ENCODE peak calls at places on chromosomes 2 and 18, in nine cellular contexts. L is IMR-90, M is astrocyte of the cerebellum, F is GM10248, K is HFFc6, T is suprapubic skin, A is sigmoid colon, X is MCF 10A, J is cardiac muscle cell. Y is an unnamed sample.
A peak's percentile ranks its signal among the peaks of the same experiment; 100 is the strongest.

GRCh38 chr2:217927601-217928323 is 75.0 kb downstream of the TNS1 start:
- DNase-seq in L (no peak), M (no peak), F (no peak), K (no peak), T (no peak), A (no peak), X (no peak), J (no peak), Y (no peak)

GRCh38 chr2:230582851-230583283 is 129.8 kb upstream of the CAB39 start:
- DNase-seq in L (peak; percentile 21), M (no peak), F (peak; percentile 65), K (peak; percentile 39), T (no peak), A (no peak), X (no peak), J (no peak), Y (no peak)

GRCh38 chr2:169734172-169734847 is 678 bp downstream of the KLHL23 start:
- DNase-seq in L (no peak), M (no peak), F (peak; percentile 48), K (no peak), T (no peak), A (no peak), X (peak; percentile 27), J (peak; percentile 14), Y (no peak)

GRCh38 chr18:79687806-79688205 is 8.2 kb downstream of the CTDP1 start:
- DNase-seq in L (peak; percentile 79), M (peak; percentile 68), F (no peak), K (no peak), T (no peak), A (no peak), X (peak; percentile 47), J (peak; percentile 48), Y (no peak)

GRCh38 chr2:145792745-145793144 is 1272.8 kb upstream of the ZEB2 start:
- DNase-seq in L (no peak), M (no peak), F (no peak), K (no peak), T (no peak), A (no peak), X (no peak), J (no peak), Y (no peak)

GRCh38 chr2:134375935-134376334 is 122.1 kb downstream of the MGAT5 start:
- DNase-seq in L (peak; percentile 75), M (peak; percentile 52), F (no peak), K (peak; percentile 71), T (no peak), A (peak; percentile 85), X (peak; percentile 52), J (peak; percentile 67), Y (no peak)

GRCh38 chr18:79904357-79905147 is 46.9 kb downstream of the SLC66A2 start:
- DNase-seq in L (no peak), M (no peak), F (no peak), K (no peak), T (peak; percentile 70), A (peak; percentile 60), X (no peak), J (no peak), Y (peak; percentile 83)

GRCh38 chr2:143181494-143181893 is 52.3 kb downstream of the ARHGAP15 start:
- DNase-seq in L (no peak), M (no peak), F (no peak), K (no peak), T (no peak), A (no peak), X (no peak), J (no peak), Y (no peak)

GRCh38 chr2:157898591-157898996 is 22.5 kb upstream of the ACVR1 start:
- DNase-seq in L (peak; percentile 95), M (peak; percentile 64), F (peak; percentile 20), K (peak; percentile 67), T (no peak), A (peak; percentile 69), X (peak; percentile 87), J (peak; percentile 82), Y (no peak)

GRCh38 chr2:217331577-217332139 is 471.8 kb upstream of the TNP1 start:
- DNase-seq in L (peak; percentile 82), M (peak; percentile 64), F (no peak), K (peak; percentile 64), T (no peak), A (no peak), X (peak; percentile 38), J (peak; percentile 60), Y (no peak)

GRCh38 chr2:221572180-221572820 is at the start of gene EPHA4:
- DNase-seq in L (peak; percentile 88), M (peak; percentile 77), F (peak; percentile 91), K (peak; percentile 83), T (peak; percentile 88), A (peak; percentile 94), X (peak; percentile 89), J (peak; percentile 94), Y (no peak)

GRCh38 chr2:69565431-69565839 is 78.1 kb downstream of the AAK1 start:
- DNase-seq in L (no peak), M (no peak), F (peak; percentile 76), K (peak; percentile 29), T (no peak), A (peak; percentile 64), X (peak; percentile 53), J (peak; percentile 49), Y (no peak)

GRCh38 chr18:46155652-46156051 is 51.5 kb downstream of the HAUS1 start:
- DNase-seq in L (peak; percentile 90), M (peak; percentile 50), F (no peak), K (peak; percentile 87), T (no peak), A (no peak), X (peak; percentile 55), J (peak; percentile 81), Y (no peak)

GRCh38 chr2:240197439-240198139 is 57.1 kb upstream of the OTOS start:
- DNase-seq in L (no peak), M (no peak), F (no peak), K (no peak), T (peak; percentile 62), A (peak; percentile 38), X (no peak), J (no peak), Y (no peak)

GRCh38 chr2:134198006-134198634 is 55.8 kb upstream of the MGAT5 start:
- DNase-seq in L (no peak), M (no peak), F (no peak), K (no peak), T (no peak), A (no peak), X (no peak), J (no peak), Y (no peak)

GRCh38 chr18:27064673-27065072 is 120.4 kb downstream of the CHST9 start:
- DNase-seq in L (no peak), M (no peak), F (no peak), K (no peak), T (no peak), A (no peak), X (no peak), J (no peak), Y (no peak)

GRCh38 chr2:183125659-183126341 is 1.6 kb downstream of the NUP35 start:
- DNase-seq in L (no peak), M (no peak), F (no peak), K (no peak), T (no peak), A (no peak), X (no peak), J (no peak), Y (no peak)

GRCh38 chr2:216683846-216684245 is 11.5 kb downstream of the IGFBP5 start:
- DNase-seq in L (peak; percentile 94), M (no peak), F (no peak), K (peak; percentile 85), T (peak; percentile 92), A (peak; percentile 95), X (peak; percentile 99), J (peak; percentile 98), Y (no peak)

GRCh38 chr2:168426861-168427260 is 29.2 kb upstream of the CERS6 start:
- DNase-seq in L (no peak), M (no peak), F (no peak), K (no peak), T (no peak), A (no peak), X (no peak), J (no peak), Y (no peak)

GRCh38 chr2:79530443-79530842 is 17.6 kb downstream of the CTNNA2 start:
- DNase-seq in L (no peak), M (no peak), F (no peak), K (no peak), T (no peak), A (no peak), X (peak; percentile 6), J (no peak), Y (no peak)

GRCh38 chr2:94776036-94776435 is 95.2 kb upstream of the TEKT4 start:
- DNase-seq in L (no peak), M (no peak), F (no peak), K (no peak), T (no peak), A (no peak), X (no peak), J (no peak), Y (no peak)
- TF ChIP-seq CTCF in L (no peak), M (no peak), F (no peak), K (no peak), T (no peak), A (no peak), X (no peak), J (no peak), Y (no peak)

GRCh38 chr2:70977605-70978205 is 725 bp upstream of the ANKRD53 start:
- DNase-seq in L (peak; percentile 93), M (peak; percentile 55), F (no peak), K (peak; percentile 95), T (no peak), A (peak; percentile 81), X (peak; percentile 81), J (peak; percentile 88), Y (no peak)
- TF ChIP-seq CTCF in L (no peak), M (no peak), F (no peak), K (peak; percentile 58), T (no peak), A (no peak), X (no peak), J (no peak), Y (peak; percentile 65)

DNA sequence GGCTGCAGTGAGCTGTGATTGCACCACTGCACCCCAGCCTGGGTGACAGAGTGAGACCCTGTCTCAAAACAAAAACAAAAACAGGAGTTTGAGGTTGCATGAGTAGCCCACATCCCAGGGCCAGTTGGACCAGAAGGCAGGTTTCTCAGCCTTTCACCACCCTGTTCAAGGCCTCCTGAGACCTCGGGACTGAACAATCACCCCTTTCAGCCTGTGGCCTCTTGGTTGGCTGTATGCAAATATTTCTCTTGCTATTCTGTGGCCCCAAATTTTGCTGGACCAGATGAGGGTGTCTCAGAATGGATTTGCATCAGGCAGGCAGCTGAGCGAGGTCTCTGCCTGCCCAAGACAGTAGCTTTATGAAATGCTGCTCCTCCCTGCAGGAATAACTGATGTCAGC is 56.9 kb downstream of the DPYSL5 start:
- DNase-seq in L (no peak), M (no peak), F (no peak), K (no peak), T (no peak), A (no peak), X (no peak), J (no peak), Y (no peak)
- TF ChIP-seq CTCF in L (no peak), M (no peak), F (no peak), K (no peak), T (no peak), A (no peak), X (no peak), J (no peak), Y (no peak)

DNA sequence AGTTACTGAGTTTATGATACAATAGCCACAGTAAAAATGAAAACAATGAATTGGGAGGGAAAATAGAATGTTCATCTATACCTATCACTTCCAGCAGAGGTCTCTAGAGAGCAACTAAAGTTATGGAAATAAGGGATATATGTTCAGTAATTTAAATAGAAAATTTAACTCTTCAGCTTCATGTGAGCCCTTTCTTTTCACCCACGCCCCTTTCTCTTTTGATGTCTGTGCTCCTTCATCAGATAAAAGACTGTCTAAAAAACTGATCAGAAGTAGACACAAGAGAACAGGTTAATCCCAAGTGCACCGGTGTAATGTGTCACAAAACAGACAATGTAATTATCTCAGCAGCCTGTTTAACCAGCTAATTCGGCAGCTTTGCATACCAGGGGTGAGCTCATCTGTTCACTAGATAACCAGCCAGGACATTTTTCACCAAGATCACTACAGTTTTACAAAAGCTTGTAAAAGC is 238.5 kb upstream of the ERBB4 start:
- DNase-seq in L (peak; percentile 46), M (peak; percentile 13), F (peak; percentile 25), K (peak; percentile 50), T (no peak), A (no peak), X (peak; percentile 61), J (peak; percentile 54), Y (no peak)
- TF ChIP-seq CTCF in L (peak; percentile 76), M (peak; percentile 35), F (peak; percentile 39), K (peak; percentile 89), T (peak; percentile 50), A (peak; percentile 45), X (peak; percentile 53), J (peak; percentile 57), Y (peak; percentile 94)